ENCODE peak calls at places on chromosome 7, in nine cellular contexts. One of them, this sample, is unnamed.

GRCh38 chr7:66681491-66682349 is 53.0 kb downstream of the KCTD7 start:
- DNase-seq in H1: peak; percentile 98
- DNase-seq in MM.1S: peak; percentile 97
- DNase-seq in neural progenitor cell: peak; percentile 93
- DNase-seq in endothelial cell of umbilical vein: peak; percentile 94
- DNase-seq in SK-N-SH: peak; percentile 100
- DNase-seq in astrocyte: peak; percentile 90
- DNase-seq in PC-3: peak; percentile 96
- DNase-seq in fibroblast of lung: peak; percentile 94
- DNase-seq in this sample: peak; percentile 98

GRCh38 chr7:19051767-19052375 is 65.6 kb downstream of the TWIST1 start:
- DNase-seq in H1: peak; percentile 64
- DNase-seq in MM.1S: peak; percentile 33
- DNase-seq in neural progenitor cell: peak; percentile 57
- DNase-seq in endothelial cell of umbilical vein: peak; percentile 42
- DNase-seq in SK-N-SH: peak; percentile 37
- DNase-seq in astrocyte: no peak
- DNase-seq in PC-3: peak; percentile 70
- DNase-seq in fibroblast of lung: peak; percentile 54
- DNase-seq in this sample: no peak

GRCh38 chr7:12951397-12951801 is 264.0 kb downstream of the ARL4A start:
- DNase-seq in H1: no peak
- DNase-seq in MM.1S: no peak
- DNase-seq in neural progenitor cell: no peak
- DNase-seq in endothelial cell of umbilical vein: peak; percentile 83
- DNase-seq in SK-N-SH: no peak
- DNase-seq in astrocyte: peak; percentile 88
- DNase-seq in PC-3: peak; percentile 82
- DNase-seq in fibroblast of lung: peak; percentile 87
- DNase-seq in this sample: no peak

GRCh38 chr7:6436385-6436685 is 11.4 kb downstream of the DAGLB start:
- DNase-seq in H1: no peak
- DNase-seq in MM.1S: peak; percentile 83
- DNase-seq in neural progenitor cell: no peak
- DNase-seq in endothelial cell of umbilical vein: no peak
- DNase-seq in SK-N-SH: no peak
- DNase-seq in astrocyte: no peak
- DNase-seq in PC-3: no peak
- DNase-seq in fibroblast of lung: no peak
- DNase-seq in this sample: no peak

GRCh38 chr7:28433604-28434254 is 21.4 kb downstream of the CREB5 start:
- DNase-seq in H1: peak; percentile 43
- DNase-seq in MM.1S: no peak
- DNase-seq in neural progenitor cell: no peak
- DNase-seq in endothelial cell of umbilical vein: no peak
- DNase-seq in SK-N-SH: peak; percentile 46
- DNase-seq in astrocyte: peak; percentile 40
- DNase-seq in PC-3: peak; percentile 16
- DNase-seq in fibroblast of lung: peak; percentile 31
- DNase-seq in this sample: no peak

GRCh38 chr7:34612671-34613070 is 45.3 kb upstream of the NPSR1 start:
- DNase-seq in H1: no peak
- DNase-seq in MM.1S: no peak
- DNase-seq in neural progenitor cell: peak; percentile 4
- DNase-seq in endothelial cell of umbilical vein: no peak
- DNase-seq in SK-N-SH: no peak
- DNase-seq in astrocyte: peak; percentile 58
- DNase-seq in PC-3: no peak
- DNase-seq in fibroblast of lung: no peak
- DNase-seq in this sample: no peak

GRCh38 chr7:119197872-119198527 is 973.5 kb downstream of the ANKRD7 start:
- DNase-seq in H1: peak; percentile 67
- DNase-seq in MM.1S: peak; percentile 76
- DNase-seq in neural progenitor cell: peak; percentile 83
- DNase-seq in endothelial cell of umbilical vein: peak; percentile 12
- DNase-seq in SK-N-SH: peak; percentile 36
- DNase-seq in astrocyte: peak; percentile 25
- DNase-seq in PC-3: peak; percentile 73
- DNase-seq in fibroblast of lung: peak; percentile 70
- DNase-seq in this sample: no peak

GRCh38 chr7:825386-825785 is 6.9 kb upstream of the SUN1 start:
- DNase-seq in H1: no peak
- DNase-seq in MM.1S: no peak
- DNase-seq in neural progenitor cell: no peak
- DNase-seq in endothelial cell of umbilical vein: no peak
- DNase-seq in SK-N-SH: no peak
- DNase-seq in astrocyte: peak; percentile 53
- DNase-seq in PC-3: no peak
- DNase-seq in fibroblast of lung: peak; percentile 62
- DNase-seq in this sample: no peak

GRCh38 chr7:149476791-149477190 is 15.9 kb upstream of the ZNF777 start:
- DNase-seq in H1: peak; percentile 28
- DNase-seq in MM.1S: no peak
- DNase-seq in neural progenitor cell: no peak
- DNase-seq in endothelial cell of umbilical vein: no peak
- DNase-seq in SK-N-SH: no peak
- DNase-seq in astrocyte: no peak
- DNase-seq in PC-3: no peak
- DNase-seq in fibroblast of lung: no peak
- DNase-seq in this sample: no peak

GRCh38 chr7:149475121-149476045 is 14.5 kb upstream of the ZNF777 start:
- DNase-seq in H1: peak; percentile 37
- DNase-seq in MM.1S: no peak
- DNase-seq in neural progenitor cell: no peak
- DNase-seq in endothelial cell of umbilical vein: no peak
- DNase-seq in SK-N-SH: no peak
- DNase-seq in astrocyte: no peak
- DNase-seq in PC-3: no peak
- DNase-seq in fibroblast of lung: no peak
- DNase-seq in this sample: no peak

GRCh38 chr7:149473251-149473650 is 12.4 kb upstream of the ZNF777 start:
- DNase-seq in H1: no peak
- DNase-seq in MM.1S: no peak
- DNase-seq in neural progenitor cell: no peak
- DNase-seq in endothelial cell of umbilical vein: no peak
- DNase-seq in SK-N-SH: no peak
- DNase-seq in astrocyte: no peak
- DNase-seq in PC-3: no peak
- DNase-seq in fibroblast of lung: no peak
- DNase-seq in this sample: no peak

GRCh38 chr7:149471289-149471953 is 10.6 kb upstream of the ZNF777 start:
- DNase-seq in H1: no peak
- DNase-seq in MM.1S: no peak
- DNase-seq in neural progenitor cell: no peak
- DNase-seq in endothelial cell of umbilical vein: no peak
- DNase-seq in SK-N-SH: no peak
- DNase-seq in astrocyte: no peak
- DNase-seq in PC-3: no peak
- DNase-seq in fibroblast of lung: no peak
- DNase-seq in this sample: no peak

DNA sequence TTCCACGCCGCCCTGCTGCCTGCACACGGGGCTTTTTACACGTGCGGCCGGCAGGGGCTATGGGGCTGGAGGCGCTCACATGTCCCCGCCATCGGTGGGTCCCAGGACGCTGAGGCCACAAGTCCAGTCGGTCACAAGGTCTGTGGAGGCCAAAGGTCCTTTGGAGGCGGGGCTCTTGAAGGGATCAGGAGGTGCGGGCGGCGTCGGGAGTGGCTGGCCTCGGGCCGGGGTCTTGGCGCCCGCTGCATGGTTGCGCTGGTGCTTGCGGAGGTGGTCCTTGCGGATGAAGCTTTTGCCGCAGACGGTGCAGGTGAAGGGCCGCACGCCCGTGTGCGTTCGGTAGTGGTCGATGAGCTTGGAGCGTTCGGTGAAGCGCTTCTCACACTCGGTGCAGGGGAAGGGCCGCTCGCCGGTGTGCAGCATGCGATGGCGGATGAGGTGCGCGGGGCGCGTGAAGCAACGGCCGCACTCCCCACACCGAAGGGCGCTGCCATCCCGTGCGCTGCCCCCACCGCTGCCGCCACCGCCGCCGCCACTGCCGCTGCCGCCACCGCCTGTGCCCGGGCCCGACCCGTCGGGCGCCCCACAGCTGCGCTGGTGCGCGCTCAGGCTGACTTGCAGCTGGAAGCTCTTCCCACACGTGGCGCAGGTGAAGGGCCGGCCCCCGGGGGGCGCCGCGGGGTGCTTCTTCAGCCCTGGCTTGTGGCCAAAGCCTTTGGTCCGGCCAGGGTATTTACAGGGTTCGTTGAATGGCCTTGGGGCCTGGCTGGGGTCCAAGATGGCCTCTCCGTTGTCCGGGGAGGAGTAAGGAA is 13.7 kb upstream of the ZNF777 start:
- DNase-seq in H1: no peak
- DNase-seq in MM.1S: no peak
- DNase-seq in neural progenitor cell: no peak
- DNase-seq in endothelial cell of umbilical vein: no peak
- DNase-seq in SK-N-SH: no peak
- DNase-seq in astrocyte: no peak
- DNase-seq in PC-3: no peak
- DNase-seq in fibroblast of lung: no peak
- DNase-seq in this sample: no peak
- TF ChIP-seq CTCF in H1: peak; percentile 35
- TF ChIP-seq CTCF in MM.1S: no peak
- TF ChIP-seq CTCF in neural progenitor cell: no peak
- TF ChIP-seq CTCF in endothelial cell of umbilical vein: no peak
- TF ChIP-seq CTCF in SK-N-SH: peak; percentile 24
- TF ChIP-seq CTCF in astrocyte: no peak
- TF ChIP-seq CTCF in PC-3: no peak
- TF ChIP-seq CTCF in fibroblast of lung: no peak
- TF ChIP-seq CTCF in this sample: no peak

GRCh38 chr7:139232377-139232717 is 1.3 kb downstream of the UBN2 start:
- DNase-seq in H1: no peak
- DNase-seq in MM.1S: peak; percentile 42
- DNase-seq in neural progenitor cell: no peak
- DNase-seq in endothelial cell of umbilical vein: no peak
- DNase-seq in SK-N-SH: no peak
- DNase-seq in astrocyte: no peak
- DNase-seq in PC-3: no peak
- DNase-seq in fibroblast of lung: no peak
- DNase-seq in this sample: no peak

GRCh38 chr7:139230078-139230477 is 959 bp upstream of the UBN2 start:
- DNase-seq in H1: no peak
- DNase-seq in MM.1S: no peak
- DNase-seq in neural progenitor cell: no peak
- DNase-seq in endothelial cell of umbilical vein: no peak
- DNase-seq in SK-N-SH: no peak
- DNase-seq in astrocyte: no peak
- DNase-seq in PC-3: no peak
- DNase-seq in fibroblast of lung: no peak
- DNase-seq in this sample: no peak

GRCh38 chr7:139230484-139230773 is 608 bp upstream of the UBN2 start:
- DNase-seq in H1: no peak
- DNase-seq in MM.1S: no peak
- DNase-seq in neural progenitor cell: no peak
- DNase-seq in endothelial cell of umbilical vein: no peak
- DNase-seq in SK-N-SH: no peak
- DNase-seq in astrocyte: no peak
- DNase-seq in PC-3: no peak
- DNase-seq in fibroblast of lung: no peak
- DNase-seq in this sample: peak; percentile 82

GRCh38 chr7:139231513-139232376 is 708 bp downstream of the UBN2 start:
- DNase-seq in H1: peak; percentile 63
- DNase-seq in MM.1S: no peak
- DNase-seq in neural progenitor cell: peak; percentile 57
- DNase-seq in endothelial cell of umbilical vein: peak; percentile 29
- DNase-seq in SK-N-SH: peak; percentile 83
- DNase-seq in astrocyte: no peak
- DNase-seq in PC-3: peak; percentile 24
- DNase-seq in fibroblast of lung: no peak
- DNase-seq in this sample: peak; percentile 81

GRCh38 chr7:139230774-139231512 is at the start of gene UBN2:
- DNase-seq in H1: peak; percentile 98
- DNase-seq in MM.1S: peak; percentile 99
- DNase-seq in neural progenitor cell: peak; percentile 98
- DNase-seq in endothelial cell of umbilical vein: peak; percentile 99
- DNase-seq in SK-N-SH: peak; percentile 99
- DNase-seq in astrocyte: peak; percentile 92
- DNase-seq in PC-3: peak; percentile 97
- DNase-seq in fibroblast of lung: peak; percentile 97
- DNase-seq in this sample: peak; percentile 99
- H3K9ac ChIP-seq in H1: peak within 1 kb of the TSS; percentile 83
- H3K9ac ChIP-seq in MM.1S: peak within 1 kb of the TSS; percentile 89
- H3K9ac ChIP-seq in neural progenitor cell: peak within 1 kb of the TSS; percentile 71
- H3K9ac ChIP-seq in endothelial cell of umbilical vein: peak within 1 kb of the TSS; percentile 88
- H3K9ac ChIP-seq in SK-N-SH: peak within 1 kb of the TSS; percentile 92
- H3K9ac ChIP-seq in astrocyte: peak within 1 kb of the TSS; percentile 97
- H3K9ac ChIP-seq in PC-3: peak within 1 kb of the TSS; percentile 85
- H3K9ac ChIP-seq in fibroblast of lung: peak within 1 kb of the TSS; percentile 86
- H3K9ac ChIP-seq in this sample: peak within 1 kb of the TSS; percentile 95

GRCh38 chr7:115679976-115680375 is 350.6 kb downstream of the TFEC start:
- DNase-seq in H1: no peak
- DNase-seq in MM.1S: peak; percentile 43
- DNase-seq in neural progenitor cell: peak; percentile 72
- DNase-seq in endothelial cell of umbilical vein: peak; percentile 45
- DNase-seq in SK-N-SH: peak; percentile 4
- DNase-seq in astrocyte: peak; percentile 25
- DNase-seq in PC-3: peak; percentile 61
- DNase-seq in fibroblast of lung: peak; percentile 65
- DNase-seq in this sample: no peak

GRCh38 chr7:115678049-115678982 is 352.2 kb downstream of the TFEC start:
- DNase-seq in H1: no peak
- DNase-seq in MM.1S: no peak
- DNase-seq in neural progenitor cell: no peak
- DNase-seq in endothelial cell of umbilical vein: no peak
- DNase-seq in SK-N-SH: no peak
- DNase-seq in astrocyte: peak; percentile 11
- DNase-seq in PC-3: peak; percentile 65
- DNase-seq in fibroblast of lung: peak; percentile 75
- DNase-seq in this sample: no peak

GRCh38 chr7:115676707-115677106 is 353.9 kb downstream of the TFEC start:
- DNase-seq in H1: no peak
- DNase-seq in MM.1S: no peak
- DNase-seq in neural progenitor cell: no peak
- DNase-seq in endothelial cell of umbilical vein: no peak
- DNase-seq in SK-N-SH: no peak
- DNase-seq in astrocyte: no peak
- DNase-seq in PC-3: no peak
- DNase-seq in fibroblast of lung: no peak
- DNase-seq in this sample: no peak

GRCh38 chr7:115679423-115679822 is 351.1 kb downstream of the TFEC start:
- DNase-seq in H1: no peak
- DNase-seq in MM.1S: no peak
- DNase-seq in neural progenitor cell: no peak
- DNase-seq in endothelial cell of umbilical vein: no peak
- DNase-seq in SK-N-SH: no peak
- DNase-seq in astrocyte: no peak
- DNase-seq in PC-3: no peak
- DNase-seq in fibroblast of lung: no peak
- DNase-seq in this sample: no peak

GRCh38 chr7:115676080-115676479 is 354.5 kb downstream of the TFEC start:
- DNase-seq in H1: no peak
- DNase-seq in MM.1S: no peak
- DNase-seq in neural progenitor cell: peak; percentile 40
- DNase-seq in endothelial cell of umbilical vein: peak; percentile 14
- DNase-seq in SK-N-SH: no peak
- DNase-seq in astrocyte: peak; percentile 36
- DNase-seq in PC-3: peak; percentile 46
- DNase-seq in fibroblast of lung: peak; percentile 79
- DNase-seq in this sample: no peak
- TF ChIP-seq CTCF in H1: peak; percentile 33
- TF ChIP-seq CTCF in MM.1S: no peak
- TF ChIP-seq CTCF in neural progenitor cell: peak; percentile 54
- TF ChIP-seq CTCF in endothelial cell of umbilical vein: no peak
- TF ChIP-seq CTCF in SK-N-SH: peak; percentile 26
- TF ChIP-seq CTCF in astrocyte: peak; percentile 38
- TF ChIP-seq CTCF in PC-3: peak; percentile 57
- TF ChIP-seq CTCF in fibroblast of lung: peak; percentile 58
- TF ChIP-seq CTCF in this sample: peak; percentile 15

DNA sequence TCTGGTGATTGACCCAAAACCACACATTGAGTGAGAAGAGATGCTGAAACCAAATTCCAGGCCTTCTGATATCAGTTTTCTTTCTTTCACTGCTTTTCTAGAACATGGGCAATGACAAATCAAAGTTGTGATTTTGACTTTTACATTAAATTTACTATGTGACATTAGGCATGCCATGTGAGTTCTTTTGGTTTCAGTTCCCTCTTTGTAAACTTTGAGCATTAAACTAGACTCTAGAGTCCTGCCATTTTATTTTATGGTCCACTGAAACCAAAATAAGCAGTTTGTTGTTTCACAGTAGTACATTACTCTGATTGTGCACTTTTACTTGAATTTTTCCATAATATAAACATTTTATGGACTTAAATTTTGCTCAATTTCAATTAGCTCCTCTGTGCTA is 381.1 kb upstream of the SEMA3D start:
- DNase-seq in H1: no peak
- DNase-seq in MM.1S: peak; percentile 36
- DNase-seq in neural progenitor cell: no peak
- DNase-seq in endothelial cell of umbilical vein: no peak
- DNase-seq in SK-N-SH: no peak
- DNase-seq in astrocyte: no peak
- DNase-seq in PC-3: no peak
- DNase-seq in fibroblast of lung: no peak
- DNase-seq in this sample: no peak
- H3K9ac ChIP-seq in H1: no peak overlapping the region
- H3K9ac ChIP-seq in MM.1S: no peak overlapping the region
- H3K9ac ChIP-seq in neural progenitor cell: no peak overlapping the region
- H3K9ac ChIP-seq in endothelial cell of umbilical vein: no peak overlapping the region
- H3K9ac ChIP-seq in SK-N-SH: no peak overlapping the region
- H3K9ac ChIP-seq in astrocyte: no peak overlapping the region
- H3K9ac ChIP-seq in PC-3: no peak overlapping the region
- H3K9ac ChIP-seq in fibroblast of lung: no peak overlapping the region
- H3K9ac ChIP-seq in this sample: no peak overlapping the region